ENCODE peak calls at places on chromosomes 5 and 9, in four cellular contexts. R is NCI-H345; I is cardiac muscle cell; O is stimulated activated CD8-positive, alpha-beta memory T cell treated with anti-CD3 and anti-CD28 coated beads, Interleukin-15, amount 100 ng/mL, for 1 hour. X is an unnamed sample.
A peak's percentile ranks its signal among the peaks of the same experiment; 100 is the strongest.

GRCh38 chr9:13002740-13003139 is 227.9 kb downstream of the LURAP1L start:
- DNase-seq in R (no peak), O (no peak), I (no peak), X (no peak)

GRCh38 chr5:14286574-14287399 is 143.6 kb downstream of the TRIO start:
- DNase-seq in O (no peak), R (no peak), I (no peak), X (no peak)

GRCh38 chr9:114697951-114698351 is 16.0 kb upstream of the TEX48 start:
- DNase-seq in R (no peak), I (no peak), O (no peak), X (no peak)

GRCh38 chr5:113902917-113903681 is 389.6 kb downstream of the YTHDC2 start:
- DNase-seq in I (no peak), R (no peak), O (no peak), X (no peak)

GRCh38 chr5:178750230-178750629 is 19.8 kb upstream of the ZNF354A start:
- DNase-seq in O (no peak), I (no peak), R (no peak), X (no peak)

GRCh38 chr5:84287964-84288363 is 96.7 kb downstream of the EDIL3 start:
- DNase-seq in R (no peak), I (peak; percentile 88), O (no peak), X (no peak)

GRCh38 chr5:65760504-65761275 is 38.7 kb downstream of the NLN start:
- DNase-seq in R (peak; percentile 42), O (peak; percentile 14), I (peak; percentile 88), X (peak; percentile 7)

GRCh38 chr5:125835293-125836172 is 587.7 kb upstream of the GRAMD2B start:
- DNase-seq in O (no peak), I (peak; percentile 80), R (peak; percentile 0), X (peak; percentile 23)

GRCh38 chr9:34650816-34651215 is 1.2 kb upstream of the IL11RA start:
- DNase-seq in I (peak; percentile 80), O (no peak), R (no peak), X (no peak)

GRCh38 chr9:75186767-75187380 is 98.6 kb downstream of the OSTF1 start:
- DNase-seq in R (no peak), I (peak; percentile 45), O (no peak), X (no peak)

GRCh38 chr9:3960661-3961144 is 339.2 kb downstream of the GLIS3 start:
- DNase-seq in R (no peak), O (no peak), I (no peak), X (no peak)

GRCh38 chr5:57685866-57686265 is 203.3 kb upstream of the ACTBL2 start:
- DNase-seq in O (no peak), I (no peak), R (no peak), X (no peak)

GRCh38 chr5:91556-92263 is at the start of gene PLEKHG4B:
- DNase-seq in I (no peak), O (no peak), R (peak; percentile 93), X (no peak)

GRCh38 chr9:10436771-10437170 is 176.0 kb downstream of the PTPRD start:
- DNase-seq in R (no peak), O (no peak), I (no peak), X (no peak)

GRCh38 chr5:82991678-82992323 is 85.4 kb downstream of the TMEM167A start:
- DNase-seq in O (no peak), R (no peak), I (no peak), X (no peak)

GRCh38 chr5:88743231-88743879 is 139.6 kb downstream of the MEF2C start:
- DNase-seq in O (no peak), R (no peak), I (peak; percentile 21), X (peak; percentile 30)

GRCh38 chr9:2623046-2623865 is 1.7 kb downstream of the VLDLR start:
- DNase-seq in I (peak; percentile 77), R (peak; percentile 44), O (no peak), X (peak; percentile 30)

GRCh38 chr5:3376611-3377010 is 219.0 kb upstream of the IRX1 start:
- DNase-seq in O (no peak), I (no peak), R (no peak), X (no peak)

GRCh38 chr5:170451764-170452365 is 52.0 kb upstream of the KCNIP1 start:
- DNase-seq in R (no peak), O (no peak), I (peak; percentile 87), X (no peak)

X was measured in HuH-7.